ENCODE peak calls at places on chromosomes 1 and 21, in ten cellular contexts. B is brain microvascular endothelial cell, V is A549, W is lower lobe of right lung, Z is neural progenitor cell, T is Caco-2, R is AG09309, D is ascending aorta, Q is mucosa of descending colon, J is fibroblast of mammary gland. M is an unnamed sample.

GRCh38 chr1:156767879-156768608 is 709 bp downstream of the PRCC start:
- DNase-seq in Q (no peak), B (no peak), D (peak), J (no peak), V (peak), T (no peak), W (peak), Z (peak), R (no peak), M (no peak)

GRCh38 chr1:211259596-211260126 is 495 bp downstream of the RCOR3 start:
- DNase-seq in Q (peak), T (no peak), V (peak), R (no peak), W (no peak), B (no peak), J (peak), Z (no peak), D (peak), M (no peak)

GRCh38 chr1:112704511-112704907 is 2.4 kb downstream of the RHOC start:
- DNase-seq in W (no peak), R (no peak), T (no peak), Q (no peak), B (no peak), J (no peak), Z (no peak), D (no peak), V (no peak), M (no peak)

GRCh38 chr21:33025471-33026298 is at the start of gene OLIG2:
- DNase-seq in R (no peak), B (no peak), Z (peak), D (no peak), J (no peak), Q (no peak), W (no peak), V (no peak), T (no peak), M (peak)

GRCh38 chr1:38787041-38787440 is 72.5 kb downstream of the RRAGC start:
- DNase-seq in W (no peak), Q (no peak), B (no peak), D (no peak), T (no peak), J (no peak), V (no peak), Z (no peak), R (no peak), M (no peak)

GRCh38 chr1:247322849-247323586 is 8.6 kb downstream of the ZNF496 start:
- DNase-seq in B (no peak), Z (peak), V (no peak), Q (no peak), D (no peak), J (no peak), R (no peak), W (no peak), T (no peak), M (no peak)

GRCh38 chr1:29105822-29106221 is 17.9 kb downstream of the TMEM200B start:
- DNase-seq in J (peak), R (no peak), T (peak), W (no peak), B (peak), V (peak), D (no peak), Z (no peak), Q (no peak), M (no peak)

GRCh38 chr1:22289251-22289995 is 146.5 kb upstream of the WNT4 start:
- DNase-seq in J (peak), W (no peak), R (no peak), T (no peak), Q (no peak), Z (no peak), D (no peak), V (no peak), B (peak), M (peak)

GRCh38 chr1:40825430-40825778 is 36.8 kb downstream of the CITED4 start:
- DNase-seq in Q (no peak), D (no peak), J (no peak), W (no peak), V (no peak), T (no peak), Z (no peak), B (no peak), R (no peak), M (no peak)

GRCh38 chr21:46100020-46100419 is 2.1 kb downstream of the COL6A2 start:
- DNase-seq in Q (no peak), W (no peak), D (peak), V (no peak), R (no peak), Z (no peak), B (no peak), J (peak), T (no peak), M (no peak)

GRCh38 chr1:48772221-48772620 is 4.5 kb downstream of the BEND5 start:
- DNase-seq in W (no peak), T (peak), D (no peak), Q (no peak), B (no peak), V (no peak), R (no peak), Z (no peak), J (no peak), M (no peak)

GRCh38 chr1:244955661-244956060 is 91.3 kb upstream of the HNRNPU start:
- DNase-seq in J (no peak), Z (no peak), Q (no peak), R (no peak), T (no peak), V (no peak), B (no peak), W (no peak), D (no peak), M (peak)

GRCh38 chr1:202952818-202953217 is 5.3 kb downstream of the ADIPOR1 start:
- DNase-seq in Z (no peak), T (no peak), D (peak), J (peak), B (peak), Q (no peak), V (no peak), W (peak), R (peak), M (no peak)

GRCh38 chr21:45923146-45923545 is 58.4 kb upstream of the COL6A1 start:
- DNase-seq in V (peak), T (no peak), W (peak), J (peak), D (peak), Q (no peak), Z (peak), B (peak), R (peak), M (peak)

GRCh38 chr1:2875677-2876531 is 74.4 kb upstream of the TTC34 start:
- DNase-seq in W (no peak), Q (no peak), T (no peak), B (no peak), Z (no peak), J (no peak), D (no peak), R (no peak), V (peak), M (no peak)

DNA sequence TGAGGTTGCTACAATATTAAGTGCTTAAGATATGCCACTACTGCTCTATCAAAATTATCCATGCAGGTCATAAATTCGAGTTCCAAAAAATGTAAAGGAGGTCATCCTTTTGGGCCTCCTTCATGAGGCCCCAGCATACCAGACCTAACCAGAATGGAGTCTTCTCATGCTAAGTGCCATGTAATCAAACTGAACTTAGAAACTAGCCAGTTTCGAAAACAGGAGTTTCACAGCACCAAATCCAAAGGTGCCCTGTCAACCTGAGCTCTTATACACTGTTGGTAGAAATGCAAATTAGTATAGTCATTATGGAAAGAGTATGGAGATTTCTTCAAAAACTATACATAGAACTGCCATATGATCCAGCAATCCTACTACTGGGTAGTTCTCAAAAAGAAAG is 320.5 kb downstream of the ST6GALNAC3 start:
- DNase-seq in V (no peak), B (no peak), W (no peak), Q (no peak), T (no peak), Z (no peak), R (no peak), J (no peak), D (no peak), M (no peak)
- TF ChIP-seq CTCF in V (no peak), B (no peak), W (no peak), Q (no peak), T (no peak), Z (no peak), R (no peak), J (no peak), D (no peak), M (no peak)

GRCh38 chr1:155256101-155256852 is 994 bp upstream of the ENTREP3 start:
- DNase-seq in J (no peak), V (no peak), T (no peak), B (no peak), D (no peak), W (no peak), R (no peak), Z (no peak), Q (no peak), M (no peak)
- H3K4me3 ChIP-seq in J (peak), V (peak), T (peak), B (no peak), D (peak), W (peak), R (peak), Z (no peak), Q (no peak), M (no peak)

GRCh38 chr1:184383772-184384323 is 3.0 kb upstream of the C1orf21 start:
- DNase-seq in D (no peak), Z (no peak), V (no peak), J (no peak), R (no peak), T (no peak), B (no peak), W (no peak), Q (no peak), M (no peak)

GRCh38 chr1:184376359-184376758 is 10.5 kb upstream of the C1orf21 start:
- DNase-seq in J (peak), Z (no peak), B (no peak), T (no peak), D (no peak), R (no peak), Q (no peak), V (no peak), W (no peak), M (no peak)

GRCh38 chr1:184380468-184380867 is 6.4 kb upstream of the C1orf21 start:
- DNase-seq in R (no peak), T (no peak), Q (no peak), W (no peak), J (no peak), Z (no peak), B (no peak), V (no peak), D (no peak), M (no peak)

DNA sequence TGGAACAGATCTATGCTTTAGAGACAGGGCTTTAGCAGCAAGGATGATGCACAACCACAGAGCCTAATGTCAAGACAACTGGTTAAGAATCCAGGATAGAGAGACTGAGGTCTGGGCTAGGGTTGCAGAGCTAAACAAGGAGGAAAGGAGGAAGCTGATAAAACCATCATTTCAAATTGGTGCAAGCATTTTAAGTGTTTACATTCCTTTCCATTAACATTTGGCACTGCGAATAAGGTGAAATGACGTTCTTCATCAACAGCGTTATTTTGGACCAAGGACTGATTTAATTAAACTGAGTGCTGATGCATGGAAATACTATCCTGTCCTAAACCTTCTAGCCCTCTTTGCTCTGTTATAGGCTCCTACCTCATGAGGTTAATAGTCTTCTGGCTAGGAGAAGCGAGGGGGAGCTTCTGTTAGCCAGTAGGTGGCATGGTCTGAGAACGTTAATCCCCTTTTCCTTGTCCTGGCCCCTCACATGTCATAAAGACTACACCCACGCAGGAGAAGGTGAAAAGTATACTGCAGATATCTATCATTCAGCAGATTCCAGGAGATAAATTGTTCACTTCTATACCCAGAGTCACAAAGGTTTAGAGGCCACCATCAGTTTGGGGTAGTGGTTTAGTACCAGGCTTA is 7.6 kb upstream of the C1orf21 start:
- DNase-seq in Q (no peak), B (no peak), W (no peak), V (peak), J (no peak), Z (no peak), T (no peak), R (no peak), D (no peak), M (no peak)
- TF ChIP-seq CTCF in Q (no peak), B (peak), W (no peak), V (peak), J (peak), Z (peak), T (no peak), R (no peak), D (no peak), M (peak)

GRCh38 chr1:8598060-8598724 is 219.2 kb downstream of the RERE start:
- DNase-seq in J (peak), R (no peak), B (peak), Q (no peak), W (no peak), D (peak), T (no peak), Z (peak), V (peak), M (peak)
- H3K4me3 ChIP-seq in J (peak), R (no peak), B (no peak), Q (no peak), W (no peak), D (no peak), T (no peak), Z (no peak), V (no peak), M (no peak)

M was measured in retinal pigment epithelial cell.